ENCODE peak calls at places on chromosomes 1 and 21, in five cellular contexts. One of them, this sample, is unnamed.

GRCh38 chr1:54567961-54568360 is 19.9 kb downstream of the ACOT11 start:
- DNase-seq in NB4: peak; percentile 79
- DNase-seq in endothelial cell: no peak
- DNase-seq in Peyer's patch: no peak
- DNase-seq in endothelial cell of umbilical vein: no peak
- DNase-seq in this sample: no peak

GRCh38 chr1:163897401-163898169 is 575.8 kb downstream of the NUF2 start:
- DNase-seq in NB4: no peak
- DNase-seq in endothelial cell of umbilical vein: no peak
- DNase-seq in endothelial cell: no peak
- DNase-seq in Peyer's patch: no peak
- DNase-seq in this sample: no peak

GRCh38 chr1:230084408-230085177 is 17.6 kb downstream of the GALNT2 start:
- DNase-seq in NB4: peak; percentile 38
- DNase-seq in endothelial cell: no peak
- DNase-seq in endothelial cell of umbilical vein: peak; percentile 75
- DNase-seq in Peyer's patch: no peak
- DNase-seq in this sample: no peak

GRCh38 chr1:77322061-77322900 is 40.5 kb downstream of the AK5 start:
- DNase-seq in endothelial cell of umbilical vein: peak; percentile 14
- DNase-seq in NB4: peak; percentile 20
- DNase-seq in Peyer's patch: no peak
- DNase-seq in endothelial cell: no peak
- DNase-seq in this sample: no peak

GRCh38 chr1:64898107-64898861 is 68.1 kb downstream of the JAK1 start:
- DNase-seq in NB4: peak; percentile 75
- DNase-seq in Peyer's patch: peak; percentile 31
- DNase-seq in endothelial cell: no peak
- DNase-seq in endothelial cell of umbilical vein: peak; percentile 98
- DNase-seq in this sample: no peak

GRCh38 chr1:234585333-234586055 is 24.5 kb downstream of the IRF2BP2 start:
- DNase-seq in NB4: no peak
- DNase-seq in endothelial cell of umbilical vein: no peak
- DNase-seq in endothelial cell: no peak
- DNase-seq in Peyer's patch: no peak
- DNase-seq in this sample: no peak

GRCh38 chr21:44579833-44580144 is 615 bp downstream of the KRTAP10-5 start:
- DNase-seq in NB4: no peak
- DNase-seq in endothelial cell of umbilical vein: no peak
- DNase-seq in endothelial cell: no peak
- DNase-seq in Peyer's patch: no peak
- DNase-seq in this sample: no peak

GRCh38 chr1:30372792-30373433 is 350.5 kb downstream of the MATN1 start:
- DNase-seq in NB4: peak; percentile 59
- DNase-seq in endothelial cell of umbilical vein: no peak
- DNase-seq in Peyer's patch: no peak
- DNase-seq in endothelial cell: no peak
- DNase-seq in this sample: no peak

GRCh38 chr1:247360991-247361721 is 29.5 kb upstream of the ZNF496 start:
- DNase-seq in endothelial cell: no peak
- DNase-seq in Peyer's patch: no peak
- DNase-seq in endothelial cell of umbilical vein: no peak
- DNase-seq in NB4: no peak
- DNase-seq in this sample: no peak

GRCh38 chr1:183480971-183481431 is 8.7 kb downstream of the SMG7 start:
- DNase-seq in NB4: no peak
- DNase-seq in endothelial cell: no peak
- DNase-seq in Peyer's patch: no peak
- DNase-seq in endothelial cell of umbilical vein: peak; percentile 51
- DNase-seq in this sample: no peak

GRCh38 chr1:31627930-31628421 is 10.5 kb downstream of the HCRTR1 start:
- DNase-seq in endothelial cell: no peak
- DNase-seq in Peyer's patch: no peak
- DNase-seq in NB4: no peak
- DNase-seq in endothelial cell of umbilical vein: no peak
- DNase-seq in this sample: no peak

GRCh38 chr1:40399984-40400704 is 26.6 kb downstream of the SMAP2 start:
- DNase-seq in Peyer's patch: peak; percentile 23
- DNase-seq in endothelial cell of umbilical vein: no peak
- DNase-seq in NB4: no peak
- DNase-seq in endothelial cell: no peak
- DNase-seq in this sample: no peak

GRCh38 chr1:231918239-231919015 is 291.8 kb downstream of the DISC1 start:
- DNase-seq in endothelial cell: no peak
- DNase-seq in Peyer's patch: peak; percentile 29
- DNase-seq in NB4: no peak
- DNase-seq in endothelial cell of umbilical vein: no peak
- DNase-seq in this sample: no peak

GRCh38 chr1:32204943-32205361 is 519 bp upstream of the IQCC start:
- DNase-seq in Peyer's patch: no peak
- DNase-seq in endothelial cell: no peak
- DNase-seq in NB4: no peak
- DNase-seq in endothelial cell of umbilical vein: no peak
- DNase-seq in this sample: no peak

GRCh38 chr1:189253601-189254350 is 1223.9 kb downstream of the BRINP3 start:
- DNase-seq in Peyer's patch: no peak
- DNase-seq in endothelial cell: no peak
- DNase-seq in NB4: no peak
- DNase-seq in endothelial cell of umbilical vein: no peak
- DNase-seq in this sample: no peak

GRCh38 chr1:166165661-166166399 is 971 bp downstream of the FAM78B start:
- DNase-seq in endothelial cell of umbilical vein: peak; percentile 7
- DNase-seq in NB4: no peak
- DNase-seq in endothelial cell: peak; percentile 15
- DNase-seq in Peyer's patch: no peak
- DNase-seq in this sample: no peak

GRCh38 chr1:70140343-70140742 is 65.0 kb downstream of the LRRC40 start:
- DNase-seq in endothelial cell of umbilical vein: no peak
- DNase-seq in Peyer's patch: no peak
- DNase-seq in NB4: no peak
- DNase-seq in endothelial cell: no peak
- DNase-seq in this sample: no peak

GRCh38 chr1:174005032-174005431 is 17.1 kb downstream of the RC3H1 start:
- DNase-seq in endothelial cell: no peak
- DNase-seq in endothelial cell of umbilical vein: no peak
- DNase-seq in Peyer's patch: no peak
- DNase-seq in NB4: peak; percentile 85
- DNase-seq in this sample: no peak

GRCh38 chr1:7549693-7550161 is 221.4 kb upstream of the VAMP3 start:
- DNase-seq in NB4: no peak
- DNase-seq in endothelial cell of umbilical vein: no peak
- DNase-seq in Peyer's patch: no peak
- DNase-seq in endothelial cell: no peak
- DNase-seq in this sample: no peak

GRCh38 chr1:6906783-6907182 is 121.5 kb downstream of the CAMTA1 start:
- DNase-seq in NB4: no peak
- DNase-seq in Peyer's patch: no peak
- DNase-seq in endothelial cell: peak; percentile 39
- DNase-seq in endothelial cell of umbilical vein: no peak
- DNase-seq in this sample: no peak

GRCh38 chr21:46098303-46099141 is 610 bp downstream of the COL6A2 start:
- DNase-seq in NB4: no peak
- DNase-seq in endothelial cell of umbilical vein: no peak
- DNase-seq in Peyer's patch: peak; percentile 14
- DNase-seq in endothelial cell: peak; percentile 31
- DNase-seq in this sample: peak; percentile 16

GRCh38 chr1:235999259-235999925 is 65.5 kb downstream of the NID1 start:
- DNase-seq in endothelial cell: no peak
- DNase-seq in Peyer's patch: no peak
- DNase-seq in NB4: peak; percentile 80
- DNase-seq in endothelial cell of umbilical vein: peak; percentile 95
- DNase-seq in this sample: no peak

GRCh38 chr1:6358144-6358624 is 35.4 kb downstream of the ACOT7 start:
- DNase-seq in NB4: no peak
- DNase-seq in endothelial cell: no peak
- DNase-seq in endothelial cell of umbilical vein: no peak
- DNase-seq in Peyer's patch: no peak
- DNase-seq in this sample: no peak

GRCh38 chr1:184035719-184036516 is 1.6 kb downstream of the COLGALT2 start:
- DNase-seq in endothelial cell of umbilical vein: no peak
- DNase-seq in Peyer's patch: no peak
- DNase-seq in NB4: no peak
- DNase-seq in endothelial cell: no peak
- DNase-seq in this sample: no peak

GRCh38 chr21:34974162-34974981 is 74.7 kb downstream of the RUNX1 start:
- DNase-seq in NB4: no peak
- DNase-seq in endothelial cell of umbilical vein: no peak
- DNase-seq in endothelial cell: no peak
- DNase-seq in Peyer's patch: peak; percentile 27
- DNase-seq in this sample: no peak

GRCh38 chr21:43311303-43311817 is 115.6 kb downstream of the SIK1 start:
- DNase-seq in endothelial cell: no peak
- DNase-seq in NB4: no peak
- DNase-seq in Peyer's patch: no peak
- DNase-seq in endothelial cell of umbilical vein: no peak
- DNase-seq in this sample: no peak

GRCh38 chr1:6588893-6589481 is 9.2 kb downstream of the ZBTB48 start:
- DNase-seq in Peyer's patch: no peak
- DNase-seq in NB4: peak; percentile 39
- DNase-seq in endothelial cell: no peak
- DNase-seq in endothelial cell of umbilical vein: no peak
- DNase-seq in this sample: no peak

This sample was measured in progenitor cell of endocrine pancreas.